ENCODE peak calls at places on chromosomes 7 and 10, in seven cellular contexts. O, G, I, H, F, Q and R are unnamed samples.

GRCh38 chr10:114499630-114500190 is 95.4 kb upstream of the AFAP1L2 start:
- DNase-seq in O (no peak), G (peak; percentile 88), I (no peak), H (no peak), F (no peak), Q (no peak), R (no peak)

GRCh38 chr7:129338450-129338849 is 95.8 kb upstream of the STRIP2 start:
- DNase-seq in O (no peak), G (no peak), I (no peak), H (no peak), F (no peak), Q (no peak), R (no peak)

GRCh38 chr7:148882668-148883232 is 1.3 kb downstream of the EZH2 start:
- DNase-seq in O (peak; percentile 52), G (peak; percentile 20), I (peak; percentile 23), H (no peak), F (no peak), Q (peak; percentile 6), R (no peak)

GRCh38 chr7:1360521-1360971 is 98.7 kb downstream of the MICALL2 start:
- DNase-seq in O (peak; percentile 86), G (no peak), I (no peak), H (no peak), F (no peak), Q (no peak), R (no peak)

GRCh38 chr7:98400538-98401427 is at the start of gene BAIAP2L1:
- DNase-seq in O (peak; percentile 93), G (peak; percentile 96), I (peak; percentile 45), H (peak; percentile 81), F (peak; percentile 49), Q (peak; percentile 57), R (no peak)

GRCh38 chr10:27440478-27440877 is 63.6 kb upstream of the RAB18 start:
- DNase-seq in O (no peak), G (no peak), I (no peak), H (no peak), F (no peak), Q (no peak), R (no peak)

GRCh38 chr10:118840071-118840775 is 85.5 kb upstream of the CACUL1 start:
- DNase-seq in O (no peak), G (no peak), I (no peak), H (no peak), F (no peak), Q (peak; percentile 19), R (no peak)

GRCh38 chr7:2710256-2710655 is 22.3 kb downstream of the AMZ1 start:
- DNase-seq in O (no peak), G (no peak), I (no peak), H (no peak), F (no peak), Q (no peak), R (no peak)

GRCh38 chr10:7810443-7810842 is 7.9 kb upstream of the TAF3 start:
- DNase-seq in O (no peak), G (no peak), I (no peak), H (no peak), F (no peak), Q (no peak), R (no peak)

GRCh38 chr10:92573091-92573797 is 649 bp downstream of the IDE start:
- DNase-seq in O (peak; percentile 67), G (peak; percentile 35), I (peak; percentile 59), H (no peak), F (peak; percentile 36), Q (peak; percentile 50), R (no peak)

GRCh38 chr10:66852811-66853210 is 73.0 kb upstream of the LRRTM3 start:
- DNase-seq in O (no peak), G (no peak), I (no peak), H (no peak), F (no peak), Q (no peak), R (no peak)

GRCh38 chr7:36487756-36488336 is 98.2 kb downstream of the ANLN start:
- DNase-seq in O (no peak), G (peak; percentile 35), I (peak; percentile 79), H (no peak), F (peak; percentile 68), Q (peak; percentile 48), R (peak; percentile 40)

GRCh38 chr10:102335184-102335583 is 60.3 kb upstream of the NFKB2 start:
- DNase-seq in O (no peak), G (no peak), I (peak; percentile 56), H (no peak), F (peak; percentile 15), Q (peak; percentile 25), R (no peak)

GRCh38 chr10:125206618-125207017 is 46.3 kb upstream of the CTBP2 start:
- DNase-seq in O (no peak), G (no peak), I (no peak), H (no peak), F (peak; percentile 70), Q (no peak), R (no peak)

GRCh38 chr10:112966191-112966855 is 16.3 kb downstream of the TCF7L2 start:
- DNase-seq in O (no peak), G (no peak), I (no peak), H (no peak), F (no peak), Q (no peak), R (no peak)

GRCh38 chr10:128026620-128027281 is 99.5 kb downstream of the MKI67 start:
- DNase-seq in O (no peak), G (no peak), I (no peak), H (no peak), F (no peak), Q (peak; percentile 30), R (no peak)

GRCh38 chr7:28410628-28411578 is 1.4 kb upstream of the CREB5 start:
- DNase-seq in O (peak; percentile 79), G (peak; percentile 44), I (peak; percentile 56), H (peak; percentile 48), F (peak; percentile 90), Q (peak; percentile 68), R (no peak)

GRCh38 chr10:60246382-60246781 is 143.3 kb downstream of the ANK3 start:
- DNase-seq in O (no peak), G (no peak), I (no peak), H (no peak), F (no peak), Q (no peak), R (no peak)

GRCh38 chr7:128174391-128174790 is 66.7 kb upstream of the LEP start:
- DNase-seq in O (no peak), G (no peak), I (no peak), H (no peak), F (no peak), Q (no peak), R (no peak)

GRCh38 chr10:31120392-31120791 is 88.7 kb upstream of the ZNF438 start:
- DNase-seq in O (no peak), G (no peak), I (no peak), H (no peak), F (peak; percentile 38), Q (no peak), R (no peak)

GRCh38 chr7:1858435-1859265 is 188.6 kb downstream of the ELFN1 start:
- DNase-seq in O (peak; percentile 81), G (no peak), I (no peak), H (no peak), F (no peak), Q (no peak), R (no peak)

GRCh38 chr7:1819258-1819841 is 149.3 kb downstream of the ELFN1 start:
- DNase-seq in O (peak; percentile 38), G (no peak), I (no peak), H (no peak), F (no peak), Q (no peak), R (no peak)

GRCh38 chr10:122468923-122469781 is 7.8 kb downstream of the HTRA1 start:
- DNase-seq in O (peak; percentile 96), G (no peak), I (peak; percentile 94), H (peak; percentile 68), F (peak; percentile 98), Q (peak; percentile 91), R (peak; percentile 95)
- TF ChIP-seq CTCF in O (peak; percentile 21), G (no peak), I (no peak), H (no peak), F (peak; percentile 9), Q (no peak), R (no peak)

DNA sequence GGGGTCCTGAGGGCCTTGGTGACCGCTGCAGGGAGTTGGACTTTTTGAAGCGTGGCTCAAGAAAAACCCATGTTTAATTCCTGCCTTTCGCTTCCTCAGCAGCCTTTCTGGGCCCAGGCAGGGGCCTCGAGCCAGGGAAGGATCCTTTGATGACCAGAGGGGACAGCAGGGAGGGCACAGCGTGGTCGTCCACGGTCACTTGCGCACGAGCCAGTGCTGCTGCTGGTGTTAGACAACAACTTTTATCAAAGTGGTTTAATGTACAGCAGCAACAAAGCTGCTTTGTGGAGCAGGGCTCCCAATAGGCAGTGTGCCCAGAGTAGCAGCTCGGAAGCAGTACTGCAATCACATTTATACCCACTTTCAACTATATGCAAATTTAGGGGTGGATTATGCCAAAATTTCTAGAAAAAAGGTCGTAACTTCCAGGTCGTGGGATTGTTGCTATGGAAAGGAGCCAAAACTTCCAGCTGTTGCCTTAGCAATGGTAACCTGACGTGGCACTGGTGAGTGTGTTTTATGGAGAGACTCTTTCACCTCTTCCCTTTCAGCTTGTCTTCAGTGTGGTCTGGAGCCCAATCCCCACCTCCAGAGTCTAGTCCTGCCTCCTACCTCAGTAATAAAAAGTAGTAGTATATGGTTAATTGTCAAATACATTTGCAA is 6.1 kb downstream of the GIMAP1 start:
- DNase-seq in O (peak; percentile 35), G (no peak), I (no peak), H (no peak), F (no peak), Q (no peak), R (no peak)
- H3K4me3 ChIP-seq in O (no peak overlapping the region), G (no peak overlapping the region), I (no peak overlapping the region), H (no peak overlapping the region), F (no peak overlapping the region), Q (no peak overlapping the region), R (no peak overlapping the region)

GRCh38 chr7:80151274-80151665 is 16.6 kb downstream of the GNAI1 start:
- DNase-seq in O (no peak), G (no peak), I (no peak), H (no peak), F (peak; percentile 57), Q (peak; percentile 91), R (no peak)
- TF ChIP-seq CTCF in O (peak; percentile 19), G (no peak), I (no peak), H (no peak), F (no peak), Q (no peak), R (no peak)

DNA sequence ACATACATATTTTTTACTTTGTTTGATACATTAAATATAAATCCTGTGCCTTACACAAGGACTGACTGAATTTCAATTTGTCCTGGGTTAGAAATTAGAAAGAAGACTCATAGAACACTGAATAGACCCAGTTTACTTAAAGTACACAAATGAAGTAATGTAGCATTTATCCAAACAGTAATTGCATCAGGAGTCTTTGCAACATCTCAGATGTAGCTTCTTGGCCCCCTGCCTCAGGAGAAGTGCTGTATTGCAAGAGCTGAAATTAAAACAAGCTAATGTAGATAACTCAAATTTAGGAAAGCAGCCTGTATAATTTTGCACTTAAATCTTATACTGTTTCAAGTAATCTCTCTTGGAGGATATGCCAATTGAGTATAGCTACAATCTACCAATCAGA is 54.3 kb upstream of the KCND2 start:
- DNase-seq in O (no peak), G (peak; percentile 21), I (peak; percentile 68), H (no peak), F (peak; percentile 22), Q (no peak), R (no peak)
- H3K4me3 ChIP-seq in O (no peak overlapping the region), G (no peak overlapping the region), I (no peak overlapping the region), H (no peak overlapping the region), F (no peak overlapping the region), Q (no peak overlapping the region), R (no peak overlapping the region)

GRCh38 chr7:55288070-55288824 is 76.9 kb upstream of the LANCL2 start:
- DNase-seq in O (no peak), G (no peak), I (no peak), H (no peak), F (no peak), Q (no peak), R (no peak)
- TF ChIP-seq CTCF in O (peak; percentile 18), G (no peak), I (no peak), H (no peak), F (no peak), Q (no peak), R (no peak)